ENCODE peak calls at places on chromosomes 2 and 18, in five cellular contexts. N is iPS-NIHi11; I is activated T-cell treated with anti-CD3 and anti-CD28 coated beads, Interleukin-2, amount 50 U/mL, for 1 hour; W is heart left ventricle; Y is HEK293T. Z is an unnamed sample.

GRCh38 chr2:118047273-118047898 is 33.5 kb upstream of the CCDC93 start:
- DNase-seq in N (no peak), I (no peak), W (no peak), Y (no peak), Z (no peak)

GRCh38 chr2:169999041-169999440 is 171.8 kb downstream of the UBR3 start:
- DNase-seq in N (no peak), I (no peak), W (no peak), Y (no peak), Z (no peak)

GRCh38 chr2:222795671-222796357 is 65.0 kb upstream of the ACSL3 start:
- DNase-seq in N (no peak), I (no peak), W (no peak), Y (no peak), Z (no peak)

GRCh38 chr2:239322414-239323086 is 78.3 kb downstream of the HDAC4 start:
- DNase-seq in N (no peak), I (peak; percentile 51), W (no peak), Y (no peak), Z (peak; percentile 66)

GRCh38 chr18:10081477-10081876 is 167.7 kb downstream of the VAPA start:
- DNase-seq in N (no peak), I (no peak), W (no peak), Y (no peak), Z (no peak)

GRCh38 chr2:201127570-201127969 is 11.6 kb downstream of the CFLAR start:
- DNase-seq in N (no peak), I (peak; percentile 37), W (no peak), Y (no peak), Z (no peak)

GRCh38 chr2:171726841-171727460 is 39.7 kb downstream of the DYNC1I2 start:
- DNase-seq in N (no peak), I (no peak), W (no peak), Y (no peak), Z (no peak)

GRCh38 chr2:16218651-16219050 is 278.3 kb downstream of the MYCN start:
- DNase-seq in N (peak; percentile 60), I (no peak), W (no peak), Y (peak; percentile 41), Z (no peak)

GRCh38 chr2:159030674-159031380 is 62.4 kb downstream of the TANC1 start:
- DNase-seq in N (peak; percentile 54), I (no peak), W (peak; percentile 63), Y (peak; percentile 27), Z (no peak)

GRCh38 chr2:43605079-43605655 is 9.3 kb upstream of the THADA start:
- DNase-seq in N (peak; percentile 66), I (peak; percentile 26), W (no peak), Y (peak; percentile 59), Z (no peak)

GRCh38 chr2:166154685-166155091 is 26.9 kb upstream of the SCN1A start:
- DNase-seq in N (no peak), I (no peak), W (no peak), Y (no peak), Z (no peak)

GRCh38 chr18:11251891-11252270 is 102.5 kb upstream of the PIEZO2 start:
- DNase-seq in N (no peak), I (no peak), W (no peak), Y (no peak), Z (no peak)

GRCh38 chr2:143558665-143559064 is 429.4 kb downstream of the ARHGAP15 start:
- DNase-seq in N (no peak), I (no peak), W (no peak), Y (no peak), Z (no peak)

GRCh38 chr18:32093106-32093511 is 1.4 kb downstream of the RNF138 start:
- DNase-seq in N (peak; percentile 79), I (peak; percentile 51), W (peak; percentile 76), Y (no peak), Z (peak; percentile 79)

Z was measured in coronary artery.